ENCODE peak calls at places on chromosome 2, in five cellular contexts. One of them, this sample, is unnamed.

GRCh38 chr2:105412584-105412983 is 13.7 kb upstream of the FHL2 start:
- DNase-seq in fibroblast of mammary gland: no peak
- DNase-seq in mucosa of descending colon: no peak
- DNase-seq in body of pancreas: no peak
- DNase-seq in sigmoid colon: no peak
- DNase-seq in this sample: no peak

GRCh38 chr2:51247252-51247651 is 215.3 kb upstream of the NRXN1 start:
- DNase-seq in fibroblast of mammary gland: no peak
- DNase-seq in mucosa of descending colon: no peak
- DNase-seq in body of pancreas: no peak
- DNase-seq in sigmoid colon: no peak
- DNase-seq in this sample: no peak

GRCh38 chr2:218186355-218186766 is 19.6 kb upstream of the CXCR1 start:
- DNase-seq in body of pancreas: peak
- DNase-seq in mucosa of descending colon: peak
- DNase-seq in sigmoid colon: peak
- DNase-seq in fibroblast of mammary gland: peak
- DNase-seq in this sample: peak

GRCh38 chr2:100291152-100291970 is 30.9 kb downstream of the LONRF2 start:
- DNase-seq in body of pancreas: peak
- DNase-seq in mucosa of descending colon: no peak
- DNase-seq in sigmoid colon: peak
- DNase-seq in fibroblast of mammary gland: peak
- DNase-seq in this sample: peak

GRCh38 chr2:159322419-159322818 is 35.9 kb upstream of the WDSUB1 start:
- DNase-seq in sigmoid colon: no peak
- DNase-seq in fibroblast of mammary gland: no peak
- DNase-seq in mucosa of descending colon: no peak
- DNase-seq in body of pancreas: no peak
- DNase-seq in this sample: no peak

GRCh38 chr2:205864511-205864910 is 182.2 kb downstream of the NRP2 start:
- DNase-seq in mucosa of descending colon: no peak
- DNase-seq in sigmoid colon: no peak
- DNase-seq in body of pancreas: no peak
- DNase-seq in fibroblast of mammary gland: no peak
- DNase-seq in this sample: no peak

GRCh38 chr2:133821107-133821760 is 253.0 kb upstream of the NCKAP5 start:
- DNase-seq in sigmoid colon: no peak
- DNase-seq in mucosa of descending colon: no peak
- DNase-seq in body of pancreas: no peak
- DNase-seq in fibroblast of mammary gland: peak
- DNase-seq in this sample: peak

GRCh38 chr2:207231106-207231860 is 65.5 kb upstream of the KLF7 start:
- DNase-seq in sigmoid colon: no peak
- DNase-seq in body of pancreas: no peak
- DNase-seq in mucosa of descending colon: no peak
- DNase-seq in fibroblast of mammary gland: no peak
- DNase-seq in this sample: no peak

GRCh38 chr2:144438722-144439508 is 81.0 kb downstream of the ZEB2 start:
- DNase-seq in sigmoid colon: no peak
- DNase-seq in mucosa of descending colon: no peak
- DNase-seq in fibroblast of mammary gland: no peak
- DNase-seq in body of pancreas: no peak
- DNase-seq in this sample: no peak

GRCh38 chr2:7060156-7060555 is 142.9 kb downstream of the RNF144A start:
- DNase-seq in body of pancreas: no peak
- DNase-seq in sigmoid colon: no peak
- DNase-seq in fibroblast of mammary gland: no peak
- DNase-seq in mucosa of descending colon: no peak
- DNase-seq in this sample: no peak

GRCh38 chr2:119423811-119424210 is 7.8 kb upstream of the TMEM37 start:
- DNase-seq in sigmoid colon: no peak
- DNase-seq in fibroblast of mammary gland: no peak
- DNase-seq in mucosa of descending colon: no peak
- DNase-seq in body of pancreas: no peak
- DNase-seq in this sample: no peak

GRCh38 chr2:238107525-238108422 is 7.6 kb downstream of the ESPNL start:
- DNase-seq in mucosa of descending colon: peak
- DNase-seq in body of pancreas: peak
- DNase-seq in fibroblast of mammary gland: no peak
- DNase-seq in sigmoid colon: peak
- DNase-seq in this sample: no peak

GRCh38 chr2:177264209-177264538 is 353 bp downstream of the NFE2L2 start:
- DNase-seq in fibroblast of mammary gland: peak
- DNase-seq in mucosa of descending colon: peak
- DNase-seq in sigmoid colon: peak
- DNase-seq in body of pancreas: peak
- DNase-seq in this sample: no peak

GRCh38 chr2:206031162-206031784 is 54.7 kb downstream of the INO80D start:
- DNase-seq in body of pancreas: no peak
- DNase-seq in sigmoid colon: no peak
- DNase-seq in mucosa of descending colon: no peak
- DNase-seq in fibroblast of mammary gland: peak
- DNase-seq in this sample: no peak

GRCh38 chr2:152584301-152584700 is 133.0 kb downstream of the PRPF40A start:
- DNase-seq in body of pancreas: no peak
- DNase-seq in fibroblast of mammary gland: peak
- DNase-seq in mucosa of descending colon: no peak
- DNase-seq in sigmoid colon: no peak
- DNase-seq in this sample: no peak

GRCh38 chr2:38742797-38743559 is 8.2 kb downstream of the SRSF7 start:
- DNase-seq in fibroblast of mammary gland: no peak
- DNase-seq in body of pancreas: no peak
- DNase-seq in mucosa of descending colon: no peak
- DNase-seq in sigmoid colon: no peak
- DNase-seq in this sample: no peak

GRCh38 chr2:66508358-66509071 is 73.6 kb downstream of the MEIS1 start:
- DNase-seq in fibroblast of mammary gland: no peak
- DNase-seq in sigmoid colon: no peak
- DNase-seq in mucosa of descending colon: no peak
- DNase-seq in body of pancreas: no peak
- DNase-seq in this sample: no peak

GRCh38 chr2:145066795-145067194 is 546.9 kb upstream of the ZEB2 start:
- DNase-seq in fibroblast of mammary gland: peak
- DNase-seq in sigmoid colon: no peak
- DNase-seq in mucosa of descending colon: no peak
- DNase-seq in body of pancreas: no peak
- DNase-seq in this sample: no peak

GRCh38 chr2:159175182-159175581 is 111.3 kb downstream of the WDSUB1 start:
- DNase-seq in mucosa of descending colon: no peak
- DNase-seq in fibroblast of mammary gland: no peak
- DNase-seq in body of pancreas: no peak
- DNase-seq in sigmoid colon: no peak
- DNase-seq in this sample: no peak

GRCh38 chr2:237943395-237944094 is 23.3 kb upstream of the UBE2F start:
- DNase-seq in fibroblast of mammary gland: no peak
- DNase-seq in mucosa of descending colon: no peak
- DNase-seq in sigmoid colon: no peak
- DNase-seq in body of pancreas: peak
- DNase-seq in this sample: no peak

GRCh38 chr2:96832751-96833507 is 10.9 kb downstream of the ANKRD23 start:
- DNase-seq in sigmoid colon: peak
- DNase-seq in fibroblast of mammary gland: peak
- DNase-seq in body of pancreas: peak
- DNase-seq in mucosa of descending colon: no peak
- DNase-seq in this sample: peak

GRCh38 chr2:29463181-29463900 is 348.1 kb downstream of the CLIP4 start:
- DNase-seq in sigmoid colon: no peak
- DNase-seq in body of pancreas: no peak
- DNase-seq in fibroblast of mammary gland: peak
- DNase-seq in mucosa of descending colon: no peak
- DNase-seq in this sample: peak

DNA sequence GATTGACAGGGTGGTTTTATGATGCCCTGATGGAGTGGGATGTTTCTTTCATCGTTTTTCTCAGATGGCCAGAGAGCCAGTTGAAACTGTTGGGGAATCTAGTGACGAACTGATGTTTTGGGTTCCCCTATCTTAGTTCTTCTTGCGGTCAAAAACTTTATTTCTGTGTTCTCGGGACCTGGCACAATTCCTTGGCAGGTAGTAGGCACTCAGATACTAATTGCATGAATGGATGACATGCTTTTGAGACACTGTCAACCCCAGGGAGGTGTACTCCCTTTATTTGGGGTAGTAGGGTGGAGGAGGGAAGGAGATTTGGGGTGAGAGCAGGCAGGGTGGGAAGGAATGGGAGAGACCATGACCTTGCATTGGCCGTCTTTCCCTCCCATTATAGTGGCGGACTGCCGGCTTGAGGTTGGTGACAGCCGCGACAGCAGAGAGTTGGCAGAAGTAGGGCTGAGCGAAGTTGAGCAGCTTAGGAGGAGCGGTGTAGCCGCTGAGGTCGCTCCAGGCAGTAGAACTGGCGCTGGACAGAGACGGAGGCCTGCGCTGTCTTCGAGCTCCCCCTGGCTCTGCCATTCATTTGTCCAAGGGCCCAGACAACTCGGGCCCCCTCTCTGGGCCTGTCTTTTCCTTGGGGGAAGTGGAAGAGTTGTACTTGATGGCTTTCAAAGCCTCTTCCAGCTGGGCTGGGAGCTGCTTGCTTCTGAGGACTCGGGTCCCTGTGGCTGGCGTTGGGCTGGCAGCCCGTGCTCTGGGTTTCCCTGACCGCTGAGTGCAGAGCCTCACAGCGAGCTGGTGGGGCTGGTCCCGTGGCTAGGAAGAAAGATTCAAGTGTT is 2.6 kb downstream of the TET3 start:
- DNase-seq in sigmoid colon: no peak
- DNase-seq in fibroblast of mammary gland: no peak
- DNase-seq in body of pancreas: peak
- DNase-seq in mucosa of descending colon: peak
- DNase-seq in this sample: no peak
- TF ChIP-seq CTCF in sigmoid colon: no peak
- TF ChIP-seq CTCF in fibroblast of mammary gland: no peak
- TF ChIP-seq CTCF in body of pancreas: peak
- TF ChIP-seq CTCF in mucosa of descending colon: peak
- TF ChIP-seq CTCF in this sample: peak

GRCh38 chr2:225288986-225289385 is 110.5 kb upstream of the NYAP2 start:
- DNase-seq in body of pancreas: no peak
- DNase-seq in fibroblast of mammary gland: no peak
- DNase-seq in mucosa of descending colon: no peak
- DNase-seq in sigmoid colon: no peak
- DNase-seq in this sample: peak

GRCh38 chr2:225282858-225283693 is 116.4 kb upstream of the NYAP2 start:
- DNase-seq in mucosa of descending colon: no peak
- DNase-seq in body of pancreas: peak
- DNase-seq in fibroblast of mammary gland: peak
- DNase-seq in sigmoid colon: no peak
- DNase-seq in this sample: peak
- TF ChIP-seq CTCF in mucosa of descending colon: peak
- TF ChIP-seq CTCF in body of pancreas: peak
- TF ChIP-seq CTCF in fibroblast of mammary gland: peak
- TF ChIP-seq CTCF in sigmoid colon: no peak
- TF ChIP-seq CTCF in this sample: peak

DNA sequence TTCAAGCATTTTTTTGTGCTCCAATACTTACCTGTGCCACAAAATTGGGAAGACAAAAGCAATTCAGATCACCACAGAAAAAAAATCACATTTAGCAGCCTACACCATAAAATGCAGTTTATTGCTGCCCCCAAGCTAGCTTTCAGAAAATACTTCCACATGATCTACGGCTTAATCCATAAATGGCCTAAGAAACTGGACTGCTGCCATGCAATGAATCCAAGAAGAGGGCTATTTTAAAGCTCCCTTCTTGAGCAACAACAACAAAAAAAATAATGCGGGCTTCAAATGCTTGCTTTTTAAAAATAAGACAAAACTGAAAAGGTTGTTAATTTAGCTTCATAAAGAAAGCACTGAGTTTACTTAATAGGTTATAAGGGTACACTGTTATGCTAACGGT is 272.3 kb downstream of the RAD51AP2 start:
- DNase-seq in sigmoid colon: no peak
- DNase-seq in fibroblast of mammary gland: no peak
- DNase-seq in body of pancreas: no peak
- DNase-seq in mucosa of descending colon: no peak
- DNase-seq in this sample: no peak
- TF ChIP-seq CTCF in sigmoid colon: no peak
- TF ChIP-seq CTCF in fibroblast of mammary gland: no peak
- TF ChIP-seq CTCF in body of pancreas: no peak
- TF ChIP-seq CTCF in mucosa of descending colon: no peak
- TF ChIP-seq CTCF in this sample: no peak

GRCh38 chr2:221104391-221104811 is 467.7 kb downstream of the EPHA4 start:
- DNase-seq in sigmoid colon: no peak
- DNase-seq in fibroblast of mammary gland: peak
- DNase-seq in body of pancreas: no peak
- DNase-seq in mucosa of descending colon: peak
- DNase-seq in this sample: peak
- TF ChIP-seq CTCF in sigmoid colon: no peak
- TF ChIP-seq CTCF in fibroblast of mammary gland: no peak
- TF ChIP-seq CTCF in body of pancreas: no peak
- TF ChIP-seq CTCF in mucosa of descending colon: no peak
- TF ChIP-seq CTCF in this sample: peak

GRCh38 chr2:160893581-160893980 is 266.6 kb upstream of the TANK start:
- DNase-seq in body of pancreas: no peak
- DNase-seq in mucosa of descending colon: no peak
- DNase-seq in sigmoid colon: no peak
- DNase-seq in fibroblast of mammary gland: no peak
- DNase-seq in this sample: no peak
- TF ChIP-seq CTCF in body of pancreas: no peak
- TF ChIP-seq CTCF in mucosa of descending colon: no peak
- TF ChIP-seq CTCF in sigmoid colon: no peak
- TF ChIP-seq CTCF in fibroblast of mammary gland: no peak
- TF ChIP-seq CTCF in this sample: no peak

This sample was measured in brain microvascular endothelial cell.